ENCODE peak calls at places on chromosomes 3 and 15, in ten cellular contexts. S, B, U, Y, M, Z, N, E, H and D are unnamed samples.

GRCh38 chr3:125367403-125368230 is 7.5 kb downstream of the ZNF148 start:
- DNase-seq in Y (no peak), S (no peak), H (no peak), Z (no peak), M (no peak), E (no peak), N (no peak), U (no peak), B (no peak), D (no peak)

GRCh38 chr3:143010024-143010423 is 8.7 kb downstream of the U2SURP start:
- DNase-seq in Y (no peak), S (no peak), N (no peak), U (no peak), E (no peak), B (no peak), H (no peak), Z (no peak), M (no peak), D (no peak)

GRCh38 chr3:115836944-115837343 is 213.6 kb downstream of the GAP43 start:
- DNase-seq in Y (no peak), Z (no peak), N (peak; percentile 82), E (no peak), U (no peak), S (no peak), M (peak; percentile 7), B (no peak), H (no peak), D (no peak)

GRCh38 chr15:33149919-33150318 is 44.6 kb downstream of the FMN1 start:
- DNase-seq in E (no peak), B (no peak), U (no peak), S (no peak), N (no peak), Z (no peak), M (no peak), H (no peak), Y (no peak), D (no peak)

GRCh38 chr3:184305577-184305976 is 6.5 kb downstream of the PSMD2 start:
- DNase-seq in M (no peak), N (no peak), S (no peak), E (no peak), Y (no peak), Z (no peak), U (no peak), H (no peak), B (no peak), D (no peak)

GRCh38 chr3:67297715-67298475 is 299.8 kb downstream of the KBTBD8 start:
- DNase-seq in B (no peak), H (no peak), U (no peak), S (no peak), E (no peak), M (no peak), N (no peak), Z (no peak), Y (no peak), D (no peak)

GRCh38 chr3:157499342-157499963 is 3.8 kb downstream of the VEPH1 start:
- DNase-seq in M (no peak), Z (peak; percentile 73), U (peak; percentile 45), E (no peak), S (peak; percentile 69), N (peak; percentile 96), H (no peak), Y (peak; percentile 61), B (no peak), D (peak; percentile 78)

GRCh38 chr3:152318512-152318911 is 49.8 kb downstream of the MBNL1 start:
- DNase-seq in N (no peak), E (no peak), B (no peak), Y (no peak), S (no peak), U (no peak), H (no peak), Z (no peak), M (no peak), D (no peak)

GRCh38 chr3:30253832-30254231 is 352.6 kb upstream of the TGFBR2 start:
- DNase-seq in E (no peak), Y (no peak), N (no peak), S (no peak), Z (no peak), U (no peak), B (no peak), M (no peak), H (no peak), D (no peak)

GRCh38 chr3:50627407-50628051 is 10.6 kb downstream of the MAPKAPK3 start:
- DNase-seq in Z (peak; percentile 38), N (peak; percentile 83), S (no peak), Y (no peak), M (no peak), H (no peak), U (no peak), E (no peak), B (no peak), D (no peak)

GRCh38 chr3:23071306-23071705 is 131.8 kb upstream of the UBE2E2 start:
- DNase-seq in U (no peak), N (no peak), Y (no peak), B (no peak), E (no peak), S (no peak), H (no peak), Z (no peak), M (no peak), D (no peak)

GRCh38 chr3:182063742-182064141 is 352.0 kb downstream of the SOX2 start:
- DNase-seq in S (no peak), M (no peak), N (no peak), E (no peak), U (no peak), Z (no peak), Y (no peak), B (no peak), H (no peak), D (no peak)

GRCh38 chr15:40943764-40944365 is 9.4 kb upstream of the CHAC1 start:
- DNase-seq in H (no peak), S (no peak), E (no peak), N (no peak), M (no peak), B (no peak), Z (no peak), Y (no peak), U (no peak), D (no peak)
- H3K27ac ChIP-seq in H (no peak overlapping the region), S (no peak overlapping the region), E (no peak overlapping the region), N (no peak overlapping the region), M (no peak overlapping the region), B (peak overlapping the region; percentile 91), Z (no peak overlapping the region), Y (no peak overlapping the region), U (no peak overlapping the region), D (no peak overlapping the region)

GRCh38 chr3:136862611-136862951 is 573 bp downstream of the NCK1 start:
- DNase-seq in H (no peak), N (peak; percentile 70), M (peak; percentile 38), B (peak; percentile 50), S (no peak), E (no peak), Y (peak; percentile 58), Z (peak; percentile 56), U (peak; percentile 69), D (peak; percentile 93)
- TF ChIP-seq POLR2AphosphoS5 in H (no peak), N (no peak), M (no peak), B (no peak), S (no peak), E (no peak), Y (no peak), Z (no peak), U (no peak), D (peak; percentile 3)

DNA sequence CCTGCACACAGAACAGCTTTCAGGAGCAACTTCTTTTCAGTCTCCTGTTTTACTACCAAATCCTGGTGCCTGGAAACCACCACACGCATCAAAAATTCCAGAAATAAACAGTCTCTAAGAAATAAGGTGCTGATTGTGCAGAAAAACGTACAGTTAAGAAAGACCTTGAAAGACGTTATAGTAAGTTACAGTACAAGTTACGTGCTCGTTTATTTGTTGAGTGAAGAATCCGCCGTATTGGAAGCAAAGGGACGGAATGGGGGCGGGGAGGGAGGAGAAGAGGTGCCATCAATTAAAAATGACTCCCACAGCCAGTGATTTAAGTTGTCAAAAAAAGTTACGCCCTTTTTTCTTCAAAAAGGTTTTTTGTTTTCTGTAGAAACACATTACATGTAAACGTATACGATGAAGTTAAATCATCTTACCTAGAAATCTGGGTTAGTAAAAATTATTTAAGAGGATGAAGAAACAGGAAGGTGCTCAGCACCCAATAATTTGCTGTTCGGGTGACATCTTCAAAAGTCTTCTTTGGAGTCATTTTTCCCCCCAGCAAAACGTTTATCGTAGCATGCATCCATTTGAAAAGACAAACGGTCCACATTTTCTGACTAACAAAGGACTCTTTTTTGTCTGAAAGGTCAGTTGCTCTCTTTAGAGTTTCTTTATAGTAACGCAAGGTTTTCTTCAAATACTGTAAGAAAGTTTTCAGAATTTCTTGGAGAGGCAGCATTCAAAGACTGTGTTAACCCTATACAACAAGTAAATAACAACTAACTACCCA is 782 bp upstream of the UACA start:
- DNase-seq in E (no peak), B (no peak), Y (no peak), S (no peak), M (no peak), Z (no peak), H (no peak), U (no peak), N (peak; percentile 49), D (no peak)
- H3K27ac ChIP-seq in E (peak overlapping the region; percentile 94), B (no peak overlapping the region), Y (peak overlapping the region; percentile 52), S (peak overlapping the region; percentile 86), M (no peak overlapping the region), Z (peak overlapping the region; percentile 93), H (no peak overlapping the region), U (peak overlapping the region; percentile 92), N (peak overlapping the region; percentile 84), D (peak overlapping the region; percentile 96)

GRCh38 chr15:25090073-25090733 is 135.4 kb downstream of the SNRPN start:
- DNase-seq in B (no peak), S (peak; percentile 51), Y (no peak), U (no peak), H (no peak), Z (no peak), N (no peak), M (no peak), E (peak; percentile 61), D (no peak)

GRCh38 chr15:25088261-25088790 is 133.5 kb downstream of the SNRPN start:
- DNase-seq in N (no peak), S (peak; percentile 52), Y (no peak), H (no peak), U (no peak), B (no peak), E (peak; percentile 43), Z (no peak), M (no peak), D (no peak)

GRCh38 chr15:25087137-25087536 is 132.3 kb downstream of the SNRPN start:
- DNase-seq in S (peak; percentile 47), B (no peak), U (no peak), Y (no peak), E (peak; percentile 77), H (no peak), Z (peak; percentile 20), N (no peak), M (no peak), D (no peak)

GRCh38 chr15:25091421-25092158 is 136.8 kb downstream of the SNRPN start:
- DNase-seq in M (no peak), N (no peak), U (no peak), Z (no peak), S (peak; percentile 12), Y (no peak), E (peak; percentile 85), H (no peak), B (no peak), D (peak; percentile 81)

DNA sequence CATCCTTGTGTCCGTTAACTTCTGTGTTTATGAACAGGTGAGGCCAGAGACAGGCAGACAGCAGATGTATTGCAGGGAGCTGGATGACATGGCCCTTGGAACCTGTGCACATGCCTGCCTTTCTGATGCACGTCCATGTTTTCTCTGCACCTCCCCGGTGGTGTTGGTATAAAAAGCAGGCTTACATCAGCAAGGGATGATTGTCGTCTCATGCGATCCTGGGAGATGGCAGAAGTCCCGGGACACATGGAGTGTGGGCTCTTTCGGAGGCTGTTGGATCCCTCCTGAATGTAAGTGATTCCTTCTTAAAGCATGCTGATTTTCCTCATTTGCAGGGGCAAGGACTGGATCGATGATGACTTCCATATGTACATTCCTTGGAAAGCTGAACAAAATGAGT is 134.8 kb downstream of the SNRPN start:
- DNase-seq in H (no peak), M (no peak), N (no peak), S (peak; percentile 15), B (no peak), Y (no peak), Z (no peak), E (peak; percentile 49), U (no peak), D (no peak)
- TF ChIP-seq POLR2AphosphoS5 in H (no peak), M (no peak), N (peak; percentile 23), S (no peak), B (no peak), Y (no peak), Z (no peak), E (no peak), U (no peak), D (no peak)